ENCODE peak calls at places on chromosomes 12 and 14, in nine cellular contexts. One of them, this sample, is unnamed.

GRCh38 chr14:35420036-35420811 is 15.7 kb upstream of the NFKBIA start:
- DNase-seq in NB4: no peak
- DNase-seq in mucosa of descending colon: no peak
- DNase-seq in A549: no peak
- DNase-seq in GM12865: no peak
- DNase-seq in astrocyte of the spinal cord: peak; percentile 71
- DNase-seq in GM23248: peak; percentile 85
- DNase-seq in CD4-positive, alpha-beta memory T cell: no peak
- DNase-seq in stomach: no peak
- DNase-seq in this sample: no peak

GRCh38 chr12:20220339-20220738 is 148.0 kb upstream of the PDE3A start:
- DNase-seq in NB4: peak; percentile 62
- DNase-seq in astrocyte of the spinal cord: peak; percentile 72
- DNase-seq in GM23248: peak; percentile 44
- DNase-seq in mucosa of descending colon: no peak
- DNase-seq in stomach: no peak
- DNase-seq in GM12865: peak; percentile 50
- DNase-seq in A549: peak; percentile 56
- DNase-seq in CD4-positive, alpha-beta memory T cell: no peak
- DNase-seq in this sample: peak; percentile 37

GRCh38 chr14:67218126-67218525 is 23.1 kb upstream of the PALS1 start:
- DNase-seq in mucosa of descending colon: no peak
- DNase-seq in GM23248: no peak
- DNase-seq in CD4-positive, alpha-beta memory T cell: no peak
- DNase-seq in NB4: no peak
- DNase-seq in stomach: no peak
- DNase-seq in GM12865: no peak
- DNase-seq in A549: no peak
- DNase-seq in astrocyte of the spinal cord: no peak
- DNase-seq in this sample: no peak

GRCh38 chr14:91185721-91186120 is 58.8 kb downstream of the GPR68 start:
- DNase-seq in A549: no peak
- DNase-seq in GM23248: peak; percentile 78
- DNase-seq in NB4: no peak
- DNase-seq in stomach: no peak
- DNase-seq in astrocyte of the spinal cord: no peak
- DNase-seq in mucosa of descending colon: no peak
- DNase-seq in CD4-positive, alpha-beta memory T cell: no peak
- DNase-seq in GM12865: no peak
- DNase-seq in this sample: peak; percentile 87

GRCh38 chr12:114757926-114758325 is 74.0 kb upstream of the TBX3 start:
- DNase-seq in GM23248: no peak
- DNase-seq in NB4: no peak
- DNase-seq in CD4-positive, alpha-beta memory T cell: no peak
- DNase-seq in A549: no peak
- DNase-seq in stomach: no peak
- DNase-seq in astrocyte of the spinal cord: no peak
- DNase-seq in mucosa of descending colon: no peak
- DNase-seq in GM12865: no peak
- DNase-seq in this sample: no peak

GRCh38 chr14:75373616-75374015 is 54.2 kb upstream of the JDP2 start:
- DNase-seq in stomach: no peak
- DNase-seq in A549: no peak
- DNase-seq in CD4-positive, alpha-beta memory T cell: no peak
- DNase-seq in astrocyte of the spinal cord: no peak
- DNase-seq in GM23248: no peak
- DNase-seq in GM12865: no peak
- DNase-seq in mucosa of descending colon: no peak
- DNase-seq in NB4: no peak
- DNase-seq in this sample: no peak

GRCh38 chr12:94769746-94770396 is 119.5 kb upstream of the TMCC3 start:
- DNase-seq in GM12865: peak; percentile 32
- DNase-seq in NB4: peak; percentile 73
- DNase-seq in GM23248: no peak
- DNase-seq in mucosa of descending colon: no peak
- DNase-seq in astrocyte of the spinal cord: no peak
- DNase-seq in A549: no peak
- DNase-seq in stomach: no peak
- DNase-seq in CD4-positive, alpha-beta memory T cell: no peak
- DNase-seq in this sample: no peak

GRCh38 chr14:103143535-103143934 is 20.3 kb downstream of the TNFAIP2 start:
- DNase-seq in A549: peak; percentile 63
- DNase-seq in CD4-positive, alpha-beta memory T cell: no peak
- DNase-seq in stomach: no peak
- DNase-seq in NB4: no peak
- DNase-seq in mucosa of descending colon: no peak
- DNase-seq in astrocyte of the spinal cord: no peak
- DNase-seq in GM23248: peak; percentile 82
- DNase-seq in GM12865: no peak
- DNase-seq in this sample: no peak

GRCh38 chr14:101008631-101009336 is 105.3 kb upstream of the RTL1 start:
- DNase-seq in A549: no peak
- DNase-seq in mucosa of descending colon: no peak
- DNase-seq in GM12865: no peak
- DNase-seq in GM23248: peak; percentile 32
- DNase-seq in astrocyte of the spinal cord: no peak
- DNase-seq in NB4: no peak
- DNase-seq in CD4-positive, alpha-beta memory T cell: no peak
- DNase-seq in stomach: no peak
- DNase-seq in this sample: peak; percentile 78

GRCh38 chr12:101609198-101609597 is 14.4 kb downstream of the MYBPC1 start:
- DNase-seq in A549: no peak
- DNase-seq in stomach: no peak
- DNase-seq in astrocyte of the spinal cord: no peak
- DNase-seq in mucosa of descending colon: no peak
- DNase-seq in NB4: no peak
- DNase-seq in CD4-positive, alpha-beta memory T cell: no peak
- DNase-seq in GM23248: no peak
- DNase-seq in GM12865: no peak
- DNase-seq in this sample: no peak

GRCh38 chr14:92282669-92283068 is 40.3 kb upstream of the SLC24A4 start:
- DNase-seq in GM12865: no peak
- DNase-seq in NB4: no peak
- DNase-seq in CD4-positive, alpha-beta memory T cell: no peak
- DNase-seq in stomach: no peak
- DNase-seq in A549: no peak
- DNase-seq in mucosa of descending colon: no peak
- DNase-seq in GM23248: no peak
- DNase-seq in astrocyte of the spinal cord: no peak
- DNase-seq in this sample: no peak

DNA sequence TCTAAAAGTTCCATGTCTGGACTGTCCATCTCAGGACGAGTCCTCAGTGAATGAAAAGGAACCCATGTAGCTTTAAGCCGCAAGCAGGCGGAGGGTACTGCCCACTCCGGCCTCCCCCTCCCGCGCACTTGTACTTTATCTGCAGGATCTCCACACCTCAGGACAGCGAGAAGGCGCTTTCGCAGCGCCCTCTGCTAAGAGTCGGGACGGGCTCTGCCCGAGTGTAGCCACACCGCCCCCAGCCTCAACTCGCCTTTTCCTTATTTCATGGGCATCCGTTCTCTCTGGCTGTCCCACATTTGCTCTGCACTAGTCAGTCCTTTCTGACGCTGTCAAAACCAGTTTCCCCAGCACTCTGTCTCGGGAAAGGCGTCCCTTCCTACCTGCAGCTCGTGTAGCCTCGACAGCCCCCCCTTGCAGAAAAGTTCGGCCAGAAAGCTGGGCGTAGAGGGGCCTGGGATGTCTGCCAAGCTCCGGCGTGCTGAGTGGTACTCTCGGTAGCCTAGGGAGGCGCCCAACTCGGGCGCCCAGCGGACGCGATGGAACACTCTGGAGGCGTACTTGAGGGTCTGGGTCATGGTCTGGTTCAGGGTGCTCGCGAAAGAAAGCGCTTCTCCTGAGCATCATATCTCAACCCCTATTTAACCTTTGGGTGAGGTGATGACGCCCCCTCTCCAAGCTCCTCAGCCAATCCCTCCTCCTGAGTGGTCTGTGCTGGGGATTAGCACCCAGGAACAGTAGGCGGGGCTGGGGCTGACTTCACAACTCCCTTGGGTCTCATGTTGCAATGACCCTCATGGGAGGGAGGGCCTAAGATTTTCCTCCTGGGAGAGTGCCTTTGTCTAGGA is at the start of gene CYP27B1:
- DNase-seq in CD4-positive, alpha-beta memory T cell: no peak
- DNase-seq in stomach: no peak
- DNase-seq in GM12865: no peak
- DNase-seq in GM23248: peak; percentile 52
- DNase-seq in NB4: peak; percentile 88
- DNase-seq in A549: peak; percentile 54
- DNase-seq in mucosa of descending colon: peak; percentile 38
- DNase-seq in astrocyte of the spinal cord: no peak
- DNase-seq in this sample: peak; percentile 77
- H3K4me3 ChIP-seq in CD4-positive, alpha-beta memory T cell: peak within 1 kb of the TSS; percentile 37
- H3K4me3 ChIP-seq in stomach: peak within 1 kb of the TSS; percentile 65
- H3K4me3 ChIP-seq in GM12865: no peak within 1 kb of the TSS
- H3K4me3 ChIP-seq in GM23248: peak within 1 kb of the TSS; percentile 65
- H3K4me3 ChIP-seq in NB4: peak within 1 kb of the TSS; percentile 1
- H3K4me3 ChIP-seq in A549: peak within 1 kb of the TSS; percentile 52
- H3K4me3 ChIP-seq in mucosa of descending colon: no peak within 1 kb of the TSS
- H3K4me3 ChIP-seq in astrocyte of the spinal cord: peak within 1 kb of the TSS; percentile 16
- H3K4me3 ChIP-seq in this sample: peak within 1 kb of the TSS; percentile 51

DNA sequence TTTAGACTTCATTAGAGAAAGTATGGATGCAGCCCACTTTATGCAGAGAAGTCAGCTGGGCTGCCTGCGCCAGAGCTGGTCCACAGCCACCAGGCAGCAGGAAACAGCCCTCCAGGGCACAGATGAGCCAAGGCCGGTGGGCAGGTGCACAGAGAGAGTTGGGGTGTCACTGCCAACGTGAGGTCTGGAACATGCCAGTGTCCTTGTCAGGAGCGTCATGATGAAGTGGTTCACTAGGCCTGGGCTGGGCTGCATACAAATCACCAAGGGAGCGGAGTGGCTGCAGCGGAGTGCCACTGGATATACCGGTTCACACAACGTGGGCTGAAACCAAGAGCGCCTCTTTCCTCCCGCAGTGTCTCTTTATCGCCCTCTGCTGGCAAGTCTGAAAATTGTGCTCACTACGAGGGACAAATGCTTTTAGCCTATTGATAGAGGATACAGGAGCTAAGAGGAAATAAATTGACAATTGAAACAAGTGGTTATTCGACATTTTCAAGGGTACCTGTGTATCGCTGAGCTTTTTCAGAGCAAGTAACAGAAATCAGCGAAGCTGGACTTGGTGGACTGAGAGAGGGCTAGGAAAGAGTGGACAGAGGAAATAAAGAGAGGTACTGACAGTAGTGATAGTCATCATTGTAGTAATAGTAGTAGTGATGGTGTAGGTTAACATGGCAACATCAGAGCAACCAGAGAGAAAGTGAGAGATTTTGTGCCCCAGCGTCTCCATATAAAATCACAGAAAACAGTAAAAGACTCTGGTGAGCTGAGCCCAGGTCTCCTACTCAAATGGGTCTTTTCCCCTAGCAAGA is 52.0 kb upstream of the ITPR2 start:
- DNase-seq in mucosa of descending colon: peak; percentile 72
- DNase-seq in A549: peak; percentile 81
- DNase-seq in stomach: peak; percentile 92
- DNase-seq in GM12865: peak; percentile 90
- DNase-seq in GM23248: peak; percentile 83
- DNase-seq in astrocyte of the spinal cord: peak; percentile 74
- DNase-seq in NB4: peak; percentile 96
- DNase-seq in CD4-positive, alpha-beta memory T cell: peak; percentile 77
- DNase-seq in this sample: peak; percentile 92
- H3K4me3 ChIP-seq in mucosa of descending colon: no peak overlapping the region
- H3K4me3 ChIP-seq in A549: no peak overlapping the region
- H3K4me3 ChIP-seq in stomach: no peak overlapping the region
- H3K4me3 ChIP-seq in GM12865: no peak overlapping the region
- H3K4me3 ChIP-seq in GM23248: no peak overlapping the region
- H3K4me3 ChIP-seq in astrocyte of the spinal cord: no peak overlapping the region
- H3K4me3 ChIP-seq in NB4: no peak overlapping the region
- H3K4me3 ChIP-seq in CD4-positive, alpha-beta memory T cell: no peak overlapping the region
- H3K4me3 ChIP-seq in this sample: peak overlapping the region; percentile 31

DNA sequence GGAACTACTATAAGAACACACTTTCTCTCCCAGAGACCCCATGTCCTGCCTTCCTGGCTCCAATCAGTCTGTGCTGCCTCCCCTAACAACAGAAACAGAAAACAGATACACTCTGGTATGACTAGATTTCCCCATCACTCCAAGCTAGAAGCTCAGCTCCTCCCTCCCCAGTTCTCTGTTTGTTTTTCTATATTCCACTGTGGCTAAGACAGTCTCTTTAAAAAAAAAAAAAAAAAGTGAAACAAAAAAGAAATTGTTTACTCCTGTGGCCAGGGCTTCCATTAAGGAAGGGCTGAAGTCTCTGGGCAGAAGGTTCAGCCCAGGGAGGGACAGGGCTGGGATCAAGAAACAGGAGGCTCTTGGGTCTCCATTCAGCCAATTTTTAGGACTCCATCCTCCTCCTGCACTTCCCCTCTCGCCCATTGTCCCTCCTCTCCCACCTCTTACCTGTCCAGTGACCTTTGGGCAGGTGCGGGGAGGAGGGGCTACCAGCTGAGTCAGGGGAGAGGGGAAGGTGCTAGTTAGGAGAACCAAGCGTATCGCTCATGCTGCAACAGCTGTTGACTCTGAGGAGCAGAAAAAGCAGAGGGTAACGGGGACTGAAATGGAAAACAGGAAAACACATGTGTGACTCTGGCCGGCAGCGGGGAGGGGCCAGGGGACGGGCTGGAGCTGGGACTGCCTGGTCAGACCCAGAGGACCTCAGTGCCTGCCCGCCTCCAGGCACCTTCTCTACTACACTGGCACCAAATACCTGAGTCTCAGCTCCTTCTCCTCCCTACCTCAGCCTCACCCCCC is 4.2 kb upstream of the SLC7A7 start:
- DNase-seq in mucosa of descending colon: peak; percentile 55
- DNase-seq in A549: peak; percentile 35
- DNase-seq in GM12865: peak; percentile 72
- DNase-seq in NB4: no peak
- DNase-seq in stomach: peak; percentile 57
- DNase-seq in GM23248: peak; percentile 84
- DNase-seq in astrocyte of the spinal cord: peak; percentile 80
- DNase-seq in CD4-positive, alpha-beta memory T cell: no peak
- DNase-seq in this sample: peak; percentile 91
- H3K4me3 ChIP-seq in mucosa of descending colon: no peak overlapping the region
- H3K4me3 ChIP-seq in A549: no peak overlapping the region
- H3K4me3 ChIP-seq in GM12865: peak overlapping the region; percentile 43
- H3K4me3 ChIP-seq in NB4: no peak overlapping the region
- H3K4me3 ChIP-seq in stomach: peak overlapping the region; percentile 29
- H3K4me3 ChIP-seq in GM23248: peak overlapping the region; percentile 40
- H3K4me3 ChIP-seq in astrocyte of the spinal cord: no peak overlapping the region
- H3K4me3 ChIP-seq in CD4-positive, alpha-beta memory T cell: no peak overlapping the region
- H3K4me3 ChIP-seq in this sample: peak overlapping the region; percentile 47

DNA sequence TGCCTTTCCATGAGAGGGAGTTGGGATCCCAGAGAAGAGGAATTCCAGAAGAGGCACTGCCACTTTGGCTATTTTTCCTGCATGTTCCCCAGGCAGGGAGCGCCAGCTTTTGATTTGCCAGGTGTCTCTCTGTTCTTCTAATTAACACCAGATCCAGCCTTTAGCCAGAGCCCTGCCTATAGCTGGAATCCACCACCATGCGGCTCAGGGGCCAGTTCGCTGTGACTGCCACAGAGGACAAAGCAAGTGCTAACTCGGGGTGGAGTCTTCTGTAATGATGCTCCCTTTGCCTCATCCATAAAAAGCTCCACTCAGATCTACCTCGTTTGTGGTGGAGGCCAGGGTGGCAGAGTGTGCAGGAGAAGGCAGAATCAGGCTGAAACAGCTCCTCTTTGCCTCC is 17.9 kb upstream of the CTDSP2 start:
- DNase-seq in CD4-positive, alpha-beta memory T cell: no peak
- DNase-seq in A549: no peak
- DNase-seq in stomach: no peak
- DNase-seq in astrocyte of the spinal cord: no peak
- DNase-seq in GM12865: no peak
- DNase-seq in mucosa of descending colon: peak; percentile 48
- DNase-seq in NB4: no peak
- DNase-seq in GM23248: peak; percentile 80
- DNase-seq in this sample: peak; percentile 84
- H3K4me3 ChIP-seq in CD4-positive, alpha-beta memory T cell: no peak overlapping the region
- H3K4me3 ChIP-seq in A549: no peak overlapping the region
- H3K4me3 ChIP-seq in stomach: peak overlapping the region; percentile 44
- H3K4me3 ChIP-seq in astrocyte of the spinal cord: no peak overlapping the region
- H3K4me3 ChIP-seq in GM12865: no peak overlapping the region
- H3K4me3 ChIP-seq in mucosa of descending colon: no peak overlapping the region
- H3K4me3 ChIP-seq in NB4: no peak overlapping the region
- H3K4me3 ChIP-seq in GM23248: peak overlapping the region; percentile 74
- H3K4me3 ChIP-seq in this sample: peak overlapping the region; percentile 75

This sample was measured in osteoblast.